ENCODE peak calls at places on chromosome 4, in four cellular contexts. K is fibroblast of pulmonary artery, G is upper lobe of right lung, P is left ventricle myocardium inferior. N is an unnamed sample.

GRCh38 chr4:16437836-16438235 is 211.6 kb upstream of the TAPT1 start:
- DNase-seq in P (no peak), K (peak), G (no peak), N (no peak)

GRCh38 chr4:86032476-86033022 is 327.3 kb downstream of the MAPK10 start:
- DNase-seq in P (no peak), G (no peak), K (peak), N (peak)

GRCh38 chr4:984336-985054 is 2.3 kb upstream of the IDUA start:
- DNase-seq in P (no peak), G (no peak), K (no peak), N (no peak)

GRCh38 chr4:119833611-119834010 is 205.0 kb upstream of the PDE5A start:
- DNase-seq in G (no peak), P (no peak), K (peak), N (no peak)

GRCh38 chr4:169124661-169125060 is 114.6 kb upstream of the CBR4 start:
- DNase-seq in G (no peak), P (no peak), K (no peak), N (no peak)

GRCh38 chr4:89382439-89382838 is 74.8 kb upstream of the GPRIN3 start:
- DNase-seq in P (no peak), G (no peak), K (no peak), N (no peak)

GRCh38 chr4:144894525-144894924 is 203.5 kb downstream of the ANAPC10 start:
- DNase-seq in G (no peak), K (peak), P (no peak), N (peak)

GRCh38 chr4:188299161-188299560 is 159.9 kb downstream of the TRIML1 start:
- DNase-seq in K (no peak), P (no peak), G (no peak), N (no peak)

GRCh38 chr4:112885897-112886296 is 163.6 kb upstream of the ANK2 start:
- DNase-seq in G (no peak), K (no peak), P (no peak), N (no peak)

GRCh38 chr4:26330186-26330787 is 9.5 kb downstream of the RBPJ start:
- DNase-seq in G (no peak), K (peak), P (no peak), N (no peak)

GRCh38 chr4:118410143-118410542 is 57.3 kb upstream of the PRSS12 start:
- DNase-seq in K (peak), G (no peak), P (no peak), N (no peak)

GRCh38 chr4:71303850-71304249 is 35.0 kb upstream of the SLC4A4 start:
- DNase-seq in G (no peak), K (no peak), P (no peak), N (no peak)

GRCh38 chr4:184383497-184384055 is 90.8 kb downstream of the IRF2 start:
- DNase-seq in P (no peak), G (no peak), K (peak), N (no peak)

GRCh38 chr4:115213705-115214104 is 100.3 kb upstream of the NDST4 start:
- DNase-seq in G (no peak), P (no peak), K (no peak), N (no peak)

GRCh38 chr4:99917575-99917974 is 23.3 kb upstream of the LAMTOR3 start:
- DNase-seq in K (no peak), P (no peak), G (no peak), N (no peak)

GRCh38 chr4:304987-305680 is at the start of gene ZNF732:
- DNase-seq in P (peak), K (peak), G (no peak), N (peak)

GRCh38 chr4:147927377-147928137 is 195.7 kb downstream of the ARHGAP10 start:
- DNase-seq in P (peak), G (no peak), K (peak), N (no peak)

GRCh38 chr4:16384496-16384895 is 158.2 kb upstream of the TAPT1 start:
- DNase-seq in K (no peak), G (no peak), P (no peak), N (no peak)

GRCh38 chr4:86816463-86817107 is 32.6 kb downstream of the SLC10A6 start:
- DNase-seq in K (no peak), P (peak), G (no peak), N (no peak)

N was measured in thyroid gland.